ENCODE peak calls at places on chromosomes 12 and 14, in six cellular contexts. F is AG04450, B is cardiac fibroblast, A is WERI-Rb-1, O is body of pancreas, E is IMR-90. X is an unnamed sample.

GRCh38 chr12:12786371-12786715 is 884 bp downstream of the APOLD1 start:
- DNase-seq in A (no peak), O (no peak), B (no peak), F (no peak), E (no peak), X (no peak)

GRCh38 chr12:106771425-106771824 is 3.1 kb upstream of the RIC8B start:
- DNase-seq in E (no peak), O (no peak), A (no peak), B (no peak), F (no peak), X (no peak)

GRCh38 chr14:99195602-99196309 is 76.2 kb downstream of the BCL11B start:
- DNase-seq in A (no peak), E (no peak), B (no peak), O (no peak), F (no peak), X (no peak)

GRCh38 chr14:81137316-81137715 is 83.4 kb downstream of the GTF2A1 start:
- DNase-seq in A (no peak), E (peak), F (no peak), O (no peak), B (peak), X (peak)

GRCh38 chr14:95300002-95300696 is 19.6 kb downstream of the CLMN start:
- DNase-seq in O (no peak), A (no peak), F (no peak), B (no peak), E (no peak), X (no peak)

GRCh38 chr12:71865166-71865713 is 25.7 kb downstream of the TBC1D15 start:
- DNase-seq in E (peak), F (peak), O (no peak), B (peak), A (no peak), X (peak)

GRCh38 chr12:121033625-121034349 is 5.3 kb downstream of the OASL start:
- DNase-seq in A (no peak), B (peak), O (no peak), E (no peak), F (no peak), X (no peak)

GRCh38 chr14:99717682-99718013 is 33.5 kb downstream of the CYP46A1 start:
- DNase-seq in B (no peak), E (no peak), F (no peak), A (no peak), O (no peak), X (no peak)

GRCh38 chr12:77133566-77133965 is 68.2 kb upstream of the E2F7 start:
- DNase-seq in O (peak), A (no peak), B (peak), F (no peak), E (peak), X (peak)

GRCh38 chr14:35826952-35827416 is 846 bp downstream of the BRMS1L start:
- DNase-seq in E (no peak), B (no peak), A (no peak), F (no peak), O (no peak), X (no peak)

GRCh38 chr14:61153436-61153835 is 127.7 kb downstream of the TMEM30B start:
- DNase-seq in A (no peak), O (no peak), F (no peak), B (no peak), E (peak), X (no peak)

GRCh38 chr14:54312166-54312801 is 84.5 kb upstream of the CDKN3 start:
- DNase-seq in O (no peak), F (peak), B (peak), A (no peak), E (peak), X (peak)

GRCh38 chr14:66496188-66496807 is 10.1 kb downstream of the CCDC196 start:
- DNase-seq in B (no peak), O (no peak), A (no peak), F (no peak), E (no peak), X (no peak)

GRCh38 chr14:96165493-96166474 is 38.9 kb upstream of the BDKRB2 start:
- DNase-seq in B (no peak), E (no peak), O (no peak), F (no peak), A (no peak), X (no peak)

DNA sequence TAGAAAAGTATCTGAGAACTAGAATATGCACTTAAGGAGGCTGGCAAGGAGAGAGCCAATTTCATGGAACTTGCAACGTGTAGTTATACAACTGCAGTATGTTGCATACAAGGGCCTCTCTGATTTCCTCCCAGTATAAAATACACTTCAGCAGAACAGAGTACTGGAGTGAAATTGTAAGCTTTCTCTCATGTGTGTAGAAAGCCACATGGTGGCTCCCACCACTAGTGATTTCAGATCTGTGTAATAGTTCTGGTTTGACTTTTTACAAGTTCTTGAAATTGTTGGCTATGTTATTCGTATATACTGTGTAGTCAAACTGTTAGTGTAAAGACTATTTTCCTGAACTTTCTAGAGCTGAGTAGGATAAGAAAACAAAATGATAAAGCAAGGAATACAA is 16.4 kb upstream of the LMO3 start:
- DNase-seq in F (no peak), E (no peak), B (no peak), A (no peak), O (no peak), X (no peak)
- TF ChIP-seq CTCF in F (no peak), E (no peak), B (no peak), A (no peak), O (no peak), X (no peak)

DNA sequence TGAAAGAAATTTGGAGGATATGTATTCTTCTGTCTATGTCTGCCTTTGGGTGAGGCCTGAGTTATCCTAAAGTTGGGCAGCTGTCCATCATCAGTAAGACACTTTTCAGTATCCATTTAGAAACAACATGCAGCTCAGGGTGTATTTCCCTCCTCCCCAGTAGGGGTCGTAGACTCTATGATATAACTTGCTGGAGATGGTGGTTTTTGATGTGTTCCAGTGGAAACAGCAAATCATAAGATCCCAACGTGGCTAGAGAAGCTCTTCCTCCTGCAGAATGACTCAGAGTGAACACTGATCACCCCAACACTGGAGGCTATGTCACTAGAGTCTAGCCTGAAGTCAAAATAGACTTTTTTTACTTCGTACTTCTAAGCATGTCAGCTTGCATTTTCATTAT is 331.6 kb upstream of the STXBP6 start:
- DNase-seq in O (no peak), E (no peak), F (no peak), B (no peak), A (no peak), X (no peak)
- TF ChIP-seq CTCF in O (no peak), E (peak), F (no peak), B (no peak), A (peak), X (peak)

GRCh38 chr14:22124071-22124613 is 450.5 kb upstream of the OR4E1 start:
- DNase-seq in O (no peak), A (no peak), E (no peak), B (no peak), F (no peak), X (no peak)

GRCh38 chr14:22123188-22123560 is 449.6 kb upstream of the OR4E1 start:
- DNase-seq in E (no peak), O (no peak), B (no peak), A (no peak), F (no peak), X (no peak)

GRCh38 chr14:22118894-22119477 is 445.4 kb upstream of the OR4E1 start:
- DNase-seq in F (peak), E (peak), B (peak), O (no peak), A (no peak), X (no peak)

DNA sequence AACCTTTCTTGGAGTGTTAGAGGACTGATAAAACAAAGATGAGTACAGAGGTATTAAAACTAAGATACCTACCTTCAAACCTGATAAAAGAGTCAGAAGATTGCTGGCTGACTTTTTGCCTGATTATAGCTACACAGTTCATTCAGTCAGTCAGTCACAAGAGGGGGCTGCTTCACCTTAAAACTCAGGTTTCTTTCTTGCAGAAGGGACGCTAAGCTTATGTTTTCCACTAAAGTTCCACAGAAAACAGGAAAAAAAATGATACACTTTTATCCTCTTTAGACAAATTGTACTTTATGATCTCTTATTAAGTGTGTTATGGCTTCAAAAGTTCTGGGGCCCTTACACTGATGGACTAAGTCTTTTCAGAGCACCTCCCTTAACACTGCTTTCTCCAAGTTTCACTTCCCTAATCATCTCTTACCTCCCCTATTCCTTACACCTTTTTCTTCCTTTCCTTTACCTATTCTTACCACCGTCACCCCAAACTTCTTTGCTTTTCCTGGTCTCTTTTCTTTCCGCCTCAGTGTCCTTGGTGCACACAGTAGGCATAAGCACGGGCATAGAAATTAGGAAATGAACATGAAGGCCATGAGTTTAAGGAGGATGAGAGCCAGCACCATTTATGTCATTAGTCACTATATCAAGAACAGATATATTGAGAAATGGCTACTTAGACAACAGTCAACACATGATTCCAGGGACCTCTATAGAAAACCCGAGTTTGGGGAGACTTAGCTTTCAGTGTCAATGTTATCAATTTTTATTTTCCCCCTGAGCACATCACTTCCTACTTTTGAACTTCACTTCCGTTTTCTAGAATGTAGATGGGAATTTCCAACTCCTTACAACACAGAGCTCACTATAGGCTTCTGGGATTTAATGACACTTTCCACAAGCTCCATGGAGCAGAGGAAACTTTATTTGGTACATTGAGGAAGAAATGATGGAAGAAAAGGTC is 448.9 kb upstream of the OR4E1 start:
- DNase-seq in O (no peak), F (no peak), A (no peak), B (no peak), E (peak), X (no peak)
- TF ChIP-seq CTCF in O (no peak), F (peak), A (no peak), B (no peak), E (peak), X (no peak)

DNA sequence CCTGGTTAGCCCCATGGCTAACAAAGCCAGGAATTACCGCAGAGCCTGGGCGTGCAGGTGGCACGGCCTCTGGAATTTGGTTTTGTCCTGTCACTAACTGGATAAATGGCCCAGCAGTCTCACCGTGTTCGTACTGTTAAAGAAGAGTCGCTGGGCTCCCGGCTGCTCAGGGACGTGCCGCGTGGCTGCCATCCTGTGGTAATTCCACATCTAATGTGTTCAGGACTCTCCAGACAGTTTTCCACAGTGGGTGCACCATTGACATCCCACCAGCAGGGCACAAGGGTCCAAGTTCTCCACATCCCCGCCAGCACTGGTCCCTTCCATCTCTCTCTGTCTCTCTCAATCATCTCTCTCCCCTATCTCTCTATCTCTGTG is 19.6 kb downstream of the NOC4L start:
- DNase-seq in F (no peak), A (peak), O (no peak), E (no peak), B (no peak), X (no peak)
- TF ChIP-seq CTCF in F (peak), A (peak), O (no peak), E (no peak), B (peak), X (no peak)

DNA sequence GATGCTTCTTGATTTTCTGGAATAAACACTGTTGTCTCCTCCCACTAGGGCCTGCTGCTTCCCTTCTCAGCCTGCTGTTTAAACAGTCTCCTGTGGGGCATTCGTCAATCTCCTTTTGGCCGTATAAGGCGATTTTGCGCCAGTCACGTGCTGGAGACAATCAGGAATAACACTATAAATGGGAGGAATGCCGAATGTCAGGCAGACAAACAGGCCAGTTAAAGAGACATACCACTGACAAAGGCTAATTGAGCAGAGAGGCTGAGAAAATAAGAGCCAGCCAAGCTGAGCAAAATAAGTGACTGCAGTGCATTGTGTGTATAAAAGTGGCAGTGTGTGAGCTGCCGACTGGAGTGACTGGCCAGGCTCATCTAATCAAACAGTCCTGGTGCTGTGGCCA is 23.3 kb downstream of the DMAC2L start:
- DNase-seq in O (peak), E (peak), A (peak), B (peak), F (no peak), X (no peak)
- TF ChIP-seq CTCF in O (no peak), E (no peak), A (no peak), B (no peak), F (peak), X (no peak)

DNA sequence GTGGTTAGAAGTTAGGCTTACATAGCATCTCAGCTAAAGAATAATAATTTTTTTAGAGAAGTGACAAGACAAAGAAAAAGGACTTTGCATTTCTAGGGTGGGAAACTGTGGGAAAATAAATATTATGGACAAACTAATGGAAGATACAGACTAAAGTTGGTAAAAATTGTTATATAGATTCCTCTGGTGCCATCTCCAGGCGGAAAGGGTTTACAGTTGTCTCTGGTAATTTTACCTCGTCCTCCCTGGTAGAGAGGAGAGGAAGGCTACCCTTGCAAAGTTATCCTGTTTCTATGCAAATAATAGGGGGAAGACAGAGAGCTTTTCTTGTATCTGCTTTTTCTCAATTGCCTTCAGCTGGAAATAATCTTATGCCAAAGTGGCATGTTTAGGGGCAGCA is 5.2 kb downstream of the OR11G2 start:
- DNase-seq in E (no peak), B (no peak), O (no peak), F (no peak), A (no peak), X (no peak)
- TF ChIP-seq CTCF in E (no peak), B (no peak), O (no peak), F (no peak), A (no peak), X (no peak)

DNA sequence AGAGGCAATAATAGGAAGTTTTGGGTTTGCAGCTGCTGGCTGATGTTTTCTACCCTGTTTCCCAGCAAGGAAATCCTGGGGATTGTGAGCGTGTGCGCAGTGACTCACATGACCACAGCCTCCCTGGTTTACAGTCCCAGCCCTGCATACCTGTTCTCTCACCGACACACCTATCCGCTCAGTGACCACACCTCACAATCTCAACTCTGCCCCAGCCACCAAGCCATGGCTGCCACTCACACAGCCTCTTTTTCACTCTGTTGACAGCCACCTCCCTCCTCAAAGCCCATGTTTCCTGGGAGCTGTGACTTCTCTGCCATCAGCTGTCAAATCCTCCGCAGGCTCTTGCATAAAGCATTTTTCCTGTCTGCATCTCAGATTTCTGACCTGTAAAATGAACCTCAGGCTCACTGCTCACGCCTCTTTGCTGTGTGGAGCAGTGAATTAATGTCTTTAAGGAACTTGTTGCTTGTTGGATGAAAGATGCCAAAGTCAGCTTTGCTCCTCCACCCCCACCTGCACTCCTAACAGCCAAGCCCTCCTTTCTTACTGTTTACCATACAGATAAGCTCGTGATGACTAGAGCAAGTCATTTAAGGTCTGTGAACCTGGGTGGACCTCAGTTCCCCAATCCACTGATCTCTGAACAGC is 43.5 kb downstream of the B4GALNT3 start:
- DNase-seq in A (peak), B (peak), E (no peak), F (no peak), O (peak), X (no peak)
- TF ChIP-seq CTCF in A (no peak), B (no peak), E (no peak), F (no peak), O (no peak), X (no peak)

X was measured in HFF-Myc.